ENCODE peak calls at places on chromosomes 1 and 21, in six cellular contexts. B, J, P, T, Y and H are unnamed samples.

GRCh38 chr1:192474080-192474683 is 101.4 kb upstream of the RGS1 start:
- DNase-seq in P (peak; percentile 18), T (no peak), Y (no peak), J (no peak), B (peak; percentile 22), H (peak; percentile 57)

GRCh38 chr1:228007801-228008341 is 1.1 kb downstream of the WNT3A start:
- DNase-seq in T (no peak), P (no peak), Y (no peak), J (no peak), B (no peak), H (no peak)

GRCh38 chr1:27145934-27146354 is 9.0 kb downstream of the SLC9A1 start:
- DNase-seq in T (no peak), B (no peak), J (no peak), Y (peak; percentile 78), P (no peak), H (no peak)

GRCh38 chr1:215637041-215637573 is 70.0 kb downstream of the KCTD3 start:
- DNase-seq in B (no peak), J (no peak), T (no peak), P (no peak), Y (peak; percentile 46), H (peak; percentile 23)

GRCh38 chr1:25927541-25928265 is 21.5 kb upstream of the STMN1 start:
- DNase-seq in J (no peak), P (no peak), B (peak; percentile 38), Y (no peak), T (no peak), H (no peak)

GRCh38 chr21:29261555-29262540 is 36.9 kb upstream of the BACH1 start:
- DNase-seq in Y (peak; percentile 98), P (no peak), B (no peak), J (no peak), T (no peak), H (no peak)

GRCh38 chr1:33378976-33379375 is 51.9 kb downstream of the PHC2 start:
- DNase-seq in J (no peak), P (no peak), Y (no peak), T (no peak), B (no peak), H (no peak)

GRCh38 chr21:46036696-46037337 is 55.2 kb downstream of the COL6A1 start:
- DNase-seq in Y (no peak), T (no peak), J (no peak), P (no peak), B (no peak), H (no peak)

GRCh38 chr1:46062651-46063319 is 69.6 kb downstream of the PIK3R3 start:
- DNase-seq in J (no peak), B (no peak), T (no peak), Y (no peak), P (peak; percentile 76), H (no peak)

GRCh38 chr1:40976952-40977690 is 2.4 kb upstream of the CTPS1 start:
- DNase-seq in P (no peak), B (no peak), Y (no peak), T (no peak), J (no peak), H (no peak)